ENCODE peak calls at places on chromosomes 5 and 9, in eight cellular contexts. One of them, this sample, is unnamed.

GRCh38 chr9:92875373-92875772 is 2.5 kb downstream of the ZNF484 start:
- DNase-seq in GM06990: no peak
- DNase-seq in mucosa of descending colon: no peak
- DNase-seq in GM12865: no peak
- DNase-seq in WERI-Rb-1: no peak
- DNase-seq in dorsolateral prefrontal cortex: no peak
- DNase-seq in Peyer's patch: no peak
- DNase-seq in HFF-Myc: no peak
- DNase-seq in this sample: no peak

GRCh38 chr5:79181419-79182022 is 54.4 kb upstream of the JMY start:
- DNase-seq in dorsolateral prefrontal cortex: no peak
- DNase-seq in GM06990: no peak
- DNase-seq in HFF-Myc: no peak
- DNase-seq in Peyer's patch: no peak
- DNase-seq in WERI-Rb-1: no peak
- DNase-seq in mucosa of descending colon: no peak
- DNase-seq in GM12865: no peak
- DNase-seq in this sample: peak; percentile 61

GRCh38 chr5:6082685-6083084 is 295.7 kb downstream of the MED10 start:
- DNase-seq in dorsolateral prefrontal cortex: no peak
- DNase-seq in HFF-Myc: no peak
- DNase-seq in WERI-Rb-1: no peak
- DNase-seq in mucosa of descending colon: no peak
- DNase-seq in GM06990: no peak
- DNase-seq in Peyer's patch: no peak
- DNase-seq in GM12865: no peak
- DNase-seq in this sample: no peak

GRCh38 chr9:35318741-35319140 is 156.9 kb downstream of the UNC13B start:
- DNase-seq in WERI-Rb-1: no peak
- DNase-seq in GM06990: no peak
- DNase-seq in Peyer's patch: no peak
- DNase-seq in dorsolateral prefrontal cortex: no peak
- DNase-seq in HFF-Myc: no peak
- DNase-seq in GM12865: no peak
- DNase-seq in mucosa of descending colon: no peak
- DNase-seq in this sample: no peak

GRCh38 chr5:87079219-87079618 is 188.5 kb upstream of the RASA1 start:
- DNase-seq in GM12865: no peak
- DNase-seq in GM06990: no peak
- DNase-seq in dorsolateral prefrontal cortex: no peak
- DNase-seq in mucosa of descending colon: no peak
- DNase-seq in HFF-Myc: no peak
- DNase-seq in WERI-Rb-1: no peak
- DNase-seq in Peyer's patch: no peak
- DNase-seq in this sample: no peak

GRCh38 chr9:86413966-86414880 is 60.0 kb upstream of the TUT7 start:
- DNase-seq in Peyer's patch: no peak
- DNase-seq in GM06990: no peak
- DNase-seq in mucosa of descending colon: no peak
- DNase-seq in HFF-Myc: no peak
- DNase-seq in GM12865: peak; percentile 18
- DNase-seq in dorsolateral prefrontal cortex: no peak
- DNase-seq in WERI-Rb-1: no peak
- DNase-seq in this sample: peak; percentile 51

GRCh38 chr5:138953370-138954256 is 78.5 kb upstream of the LRRTM2 start:
- DNase-seq in HFF-Myc: no peak
- DNase-seq in GM12865: no peak
- DNase-seq in Peyer's patch: peak; percentile 40
- DNase-seq in mucosa of descending colon: peak; percentile 87
- DNase-seq in GM06990: no peak
- DNase-seq in WERI-Rb-1: peak; percentile 87
- DNase-seq in dorsolateral prefrontal cortex: peak; percentile 93
- DNase-seq in this sample: peak; percentile 73

GRCh38 chr9:127567898-127568617 is 44.0 kb upstream of the STXBP1 start:
- DNase-seq in GM06990: no peak
- DNase-seq in Peyer's patch: no peak
- DNase-seq in WERI-Rb-1: peak; percentile 34
- DNase-seq in mucosa of descending colon: no peak
- DNase-seq in GM12865: no peak
- DNase-seq in HFF-Myc: no peak
- DNase-seq in dorsolateral prefrontal cortex: no peak
- DNase-seq in this sample: no peak

GRCh38 chr5:73338201-73339126 is 110.1 kb downstream of the FOXD1 start:
- DNase-seq in GM12865: no peak
- DNase-seq in HFF-Myc: no peak
- DNase-seq in Peyer's patch: no peak
- DNase-seq in WERI-Rb-1: no peak
- DNase-seq in dorsolateral prefrontal cortex: no peak
- DNase-seq in mucosa of descending colon: no peak
- DNase-seq in GM06990: no peak
- DNase-seq in this sample: peak; percentile 77

GRCh38 chr5:108104448-108104847 is 277.4 kb downstream of the FBXL17 start:
- DNase-seq in GM12865: no peak
- DNase-seq in Peyer's patch: no peak
- DNase-seq in mucosa of descending colon: no peak
- DNase-seq in HFF-Myc: no peak
- DNase-seq in dorsolateral prefrontal cortex: no peak
- DNase-seq in GM06990: no peak
- DNase-seq in WERI-Rb-1: no peak
- DNase-seq in this sample: no peak

GRCh38 chr5:158695595-158696330 is 404.0 kb downstream of the EBF1 start:
- DNase-seq in Peyer's patch: peak; percentile 76
- DNase-seq in WERI-Rb-1: peak; percentile 77
- DNase-seq in mucosa of descending colon: peak; percentile 64
- DNase-seq in GM06990: peak; percentile 84
- DNase-seq in dorsolateral prefrontal cortex: peak; percentile 81
- DNase-seq in HFF-Myc: peak; percentile 31
- DNase-seq in GM12865: peak; percentile 87
- DNase-seq in this sample: peak; percentile 94

GRCh38 chr9:71669265-71669975 is 98.9 kb downstream of the CEMIP2 start:
- DNase-seq in mucosa of descending colon: no peak
- DNase-seq in Peyer's patch: no peak
- DNase-seq in GM06990: no peak
- DNase-seq in GM12865: no peak
- DNase-seq in HFF-Myc: no peak
- DNase-seq in dorsolateral prefrontal cortex: no peak
- DNase-seq in WERI-Rb-1: no peak
- DNase-seq in this sample: no peak
- H3K4me3 ChIP-seq in mucosa of descending colon: no peak overlapping the region
- H3K4me3 ChIP-seq in Peyer's patch: no peak overlapping the region
- H3K4me3 ChIP-seq in GM06990: no peak overlapping the region
- H3K4me3 ChIP-seq in GM12865: no peak overlapping the region
- H3K4me3 ChIP-seq in HFF-Myc: no peak overlapping the region
- H3K4me3 ChIP-seq in dorsolateral prefrontal cortex: no peak overlapping the region
- H3K4me3 ChIP-seq in WERI-Rb-1: no peak overlapping the region
- H3K4me3 ChIP-seq in this sample: no peak overlapping the region

GRCh38 chr9:112173489-112174222 is 1.4 kb downstream of the SUSD1 start:
- DNase-seq in mucosa of descending colon: peak; percentile 56
- DNase-seq in Peyer's patch: no peak
- DNase-seq in GM12865: no peak
- DNase-seq in dorsolateral prefrontal cortex: no peak
- DNase-seq in HFF-Myc: no peak
- DNase-seq in WERI-Rb-1: no peak
- DNase-seq in GM06990: no peak
- DNase-seq in this sample: no peak
- H3K4me3 ChIP-seq in mucosa of descending colon: no peak overlapping the region
- H3K4me3 ChIP-seq in Peyer's patch: peak overlapping the region; percentile 92
- H3K4me3 ChIP-seq in GM12865: peak overlapping the region; percentile 75
- H3K4me3 ChIP-seq in dorsolateral prefrontal cortex: no peak overlapping the region
- H3K4me3 ChIP-seq in HFF-Myc: no peak overlapping the region
- H3K4me3 ChIP-seq in WERI-Rb-1: peak overlapping the region; percentile 63
- H3K4me3 ChIP-seq in GM06990: peak overlapping the region; percentile 58
- H3K4me3 ChIP-seq in this sample: no peak overlapping the region

DNA sequence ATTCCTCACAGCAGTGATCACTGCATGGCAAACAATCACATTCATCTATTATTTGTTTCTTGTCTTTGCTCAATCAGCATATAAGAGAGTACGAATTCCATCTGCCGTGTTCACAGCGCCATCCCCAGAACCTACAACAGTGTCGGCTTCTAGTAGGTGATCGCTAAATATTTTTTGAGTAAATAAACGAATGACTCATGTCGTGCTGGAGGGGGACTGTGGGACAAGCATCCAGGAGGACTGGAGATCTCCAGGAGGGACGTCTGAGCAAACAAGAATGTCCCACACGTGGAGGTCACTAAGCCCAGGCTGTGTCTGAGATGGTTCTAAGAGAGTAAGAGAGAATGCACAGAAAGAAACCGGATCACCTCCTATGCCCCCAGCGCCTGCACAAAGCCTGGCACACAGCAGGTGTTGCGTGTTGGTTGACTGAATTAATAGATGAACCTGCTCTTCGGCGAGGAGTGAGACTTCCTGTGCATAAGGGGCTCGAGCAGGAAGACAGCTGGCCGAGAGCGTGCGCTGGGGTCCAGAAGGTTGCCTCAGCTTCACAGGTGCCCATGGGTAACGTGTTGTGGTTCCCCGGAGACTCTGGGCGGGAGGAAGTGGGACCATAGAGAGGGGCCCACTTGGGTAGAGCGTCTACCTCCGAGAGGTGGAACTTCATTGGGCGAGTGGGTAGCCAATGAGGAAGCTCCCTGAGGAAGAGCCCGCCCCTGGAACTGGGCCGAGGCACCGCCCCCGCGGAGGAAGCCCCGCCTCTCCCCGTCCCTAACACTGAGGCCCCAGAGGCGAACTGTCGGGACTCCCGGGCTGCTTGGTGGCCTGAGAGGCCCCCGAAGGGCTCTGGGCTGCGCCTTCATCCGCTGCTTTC is 193.0 kb downstream of the MELK start:
- DNase-seq in GM12865: peak; percentile 97
- DNase-seq in WERI-Rb-1: peak; percentile 25
- DNase-seq in Peyer's patch: peak; percentile 88
- DNase-seq in HFF-Myc: peak; percentile 9
- DNase-seq in dorsolateral prefrontal cortex: peak; percentile 92
- DNase-seq in GM06990: peak; percentile 94
- DNase-seq in mucosa of descending colon: peak; percentile 90
- DNase-seq in this sample: peak; percentile 43
- H3K4me3 ChIP-seq in GM12865: peak overlapping the region; percentile 56
- H3K4me3 ChIP-seq in WERI-Rb-1: no peak overlapping the region
- H3K4me3 ChIP-seq in Peyer's patch: peak overlapping the region; percentile 45
- H3K4me3 ChIP-seq in HFF-Myc: peak overlapping the region; percentile 26
- H3K4me3 ChIP-seq in dorsolateral prefrontal cortex: peak overlapping the region; percentile 67
- H3K4me3 ChIP-seq in GM06990: peak overlapping the region; percentile 52
- H3K4me3 ChIP-seq in mucosa of descending colon: no peak overlapping the region
- H3K4me3 ChIP-seq in this sample: peak overlapping the region; percentile 29

GRCh38 chr5:66958984-66959641 is 237.5 kb downstream of the CD180 start:
- DNase-seq in GM06990: no peak
- DNase-seq in dorsolateral prefrontal cortex: peak; percentile 51
- DNase-seq in GM12865: no peak
- DNase-seq in WERI-Rb-1: no peak
- DNase-seq in mucosa of descending colon: no peak
- DNase-seq in HFF-Myc: no peak
- DNase-seq in Peyer's patch: no peak
- DNase-seq in this sample: peak; percentile 83
- H3K4me3 ChIP-seq in GM06990: no peak overlapping the region
- H3K4me3 ChIP-seq in dorsolateral prefrontal cortex: peak overlapping the region; percentile 55
- H3K4me3 ChIP-seq in GM12865: no peak overlapping the region
- H3K4me3 ChIP-seq in WERI-Rb-1: no peak overlapping the region
- H3K4me3 ChIP-seq in mucosa of descending colon: no peak overlapping the region
- H3K4me3 ChIP-seq in HFF-Myc: peak overlapping the region; percentile 48
- H3K4me3 ChIP-seq in Peyer's patch: no peak overlapping the region
- H3K4me3 ChIP-seq in this sample: peak overlapping the region; percentile 68

GRCh38 chr9:134552349-134552990 is 89.1 kb upstream of the COL5A1 start:
- DNase-seq in dorsolateral prefrontal cortex: no peak
- DNase-seq in WERI-Rb-1: no peak
- DNase-seq in GM06990: no peak
- DNase-seq in Peyer's patch: no peak
- DNase-seq in HFF-Myc: no peak
- DNase-seq in GM12865: no peak
- DNase-seq in mucosa of descending colon: no peak
- DNase-seq in this sample: no peak
- H3K4me3 ChIP-seq in dorsolateral prefrontal cortex: no peak overlapping the region
- H3K4me3 ChIP-seq in WERI-Rb-1: no peak overlapping the region
- H3K4me3 ChIP-seq in GM06990: no peak overlapping the region
- H3K4me3 ChIP-seq in Peyer's patch: no peak overlapping the region
- H3K4me3 ChIP-seq in HFF-Myc: no peak overlapping the region
- H3K4me3 ChIP-seq in GM12865: no peak overlapping the region
- H3K4me3 ChIP-seq in mucosa of descending colon: no peak overlapping the region
- H3K4me3 ChIP-seq in this sample: no peak overlapping the region

GRCh38 chr9:116271307-116271706 is 117.7 kb downstream of the PAPPA start:
- DNase-seq in Peyer's patch: no peak
- DNase-seq in GM12865: no peak
- DNase-seq in HFF-Myc: no peak
- DNase-seq in mucosa of descending colon: no peak
- DNase-seq in dorsolateral prefrontal cortex: no peak
- DNase-seq in WERI-Rb-1: no peak
- DNase-seq in GM06990: no peak
- DNase-seq in this sample: no peak
- H3K4me3 ChIP-seq in Peyer's patch: no peak overlapping the region
- H3K4me3 ChIP-seq in GM12865: no peak overlapping the region
- H3K4me3 ChIP-seq in HFF-Myc: no peak overlapping the region
- H3K4me3 ChIP-seq in mucosa of descending colon: no peak overlapping the region
- H3K4me3 ChIP-seq in dorsolateral prefrontal cortex: no peak overlapping the region
- H3K4me3 ChIP-seq in WERI-Rb-1: no peak overlapping the region
- H3K4me3 ChIP-seq in GM06990: no peak overlapping the region
- H3K4me3 ChIP-seq in this sample: no peak overlapping the region

DNA sequence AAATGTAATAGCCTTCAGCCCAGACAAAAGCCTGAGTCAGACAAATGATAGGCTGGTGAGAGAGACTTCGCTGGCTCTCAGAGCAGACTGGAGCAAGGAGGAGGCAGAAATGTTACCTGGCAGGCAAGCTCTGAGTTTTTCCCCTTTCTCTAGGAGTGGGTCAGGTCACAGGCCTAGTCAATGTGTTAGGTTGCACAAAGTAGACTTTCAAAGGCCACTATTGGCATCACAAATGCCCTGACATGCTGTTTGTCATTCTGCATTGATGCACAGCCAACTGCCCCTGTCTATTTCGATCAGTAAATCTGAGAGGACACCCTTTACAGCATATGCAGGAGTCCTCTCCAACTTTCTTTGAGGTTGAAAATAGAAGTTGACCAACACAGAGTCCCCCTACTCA is 15.5 kb upstream of the C1QTNF3 start:
- DNase-seq in GM06990: no peak
- DNase-seq in GM12865: no peak
- DNase-seq in WERI-Rb-1: no peak
- DNase-seq in dorsolateral prefrontal cortex: no peak
- DNase-seq in Peyer's patch: no peak
- DNase-seq in HFF-Myc: no peak
- DNase-seq in mucosa of descending colon: no peak
- DNase-seq in this sample: no peak
- H3K4me3 ChIP-seq in GM06990: no peak overlapping the region
- H3K4me3 ChIP-seq in GM12865: no peak overlapping the region
- H3K4me3 ChIP-seq in WERI-Rb-1: no peak overlapping the region
- H3K4me3 ChIP-seq in dorsolateral prefrontal cortex: no peak overlapping the region
- H3K4me3 ChIP-seq in Peyer's patch: no peak overlapping the region
- H3K4me3 ChIP-seq in HFF-Myc: no peak overlapping the region
- H3K4me3 ChIP-seq in mucosa of descending colon: no peak overlapping the region
- H3K4me3 ChIP-seq in this sample: no peak overlapping the region